ENCODE peak calls at places on chromosomes 5 and 9, in ten cellular contexts. One of them, this sample, is unnamed.

GRCh38 chr9:22100626-22101025 is 91.5 kb upstream of the CDKN2B start:
- DNase-seq in MM.1S: no peak
- DNase-seq in A549: no peak
- DNase-seq in body of pancreas: no peak
- DNase-seq in HCT116: peak
- DNase-seq in AG10803: no peak
- DNase-seq in brain microvascular endothelial cell: no peak
- DNase-seq in coronary artery: no peak
- DNase-seq in LNCaP clone FGC: no peak
- DNase-seq in GM12878: no peak
- DNase-seq in this sample: no peak

GRCh38 chr9:75539558-75539957 is 350.9 kb upstream of the PCSK5 start:
- DNase-seq in MM.1S: no peak
- DNase-seq in A549: no peak
- DNase-seq in body of pancreas: no peak
- DNase-seq in HCT116: no peak
- DNase-seq in AG10803: no peak
- DNase-seq in brain microvascular endothelial cell: no peak
- DNase-seq in coronary artery: no peak
- DNase-seq in LNCaP clone FGC: no peak
- DNase-seq in GM12878: no peak
- DNase-seq in this sample: peak

GRCh38 chr5:138849882-138850281 is 25.3 kb downstream of the LRRTM2 start:
- DNase-seq in MM.1S: no peak
- DNase-seq in A549: no peak
- DNase-seq in body of pancreas: no peak
- DNase-seq in HCT116: no peak
- DNase-seq in AG10803: no peak
- DNase-seq in brain microvascular endothelial cell: no peak
- DNase-seq in coronary artery: no peak
- DNase-seq in LNCaP clone FGC: no peak
- DNase-seq in GM12878: no peak
- DNase-seq in this sample: no peak

GRCh38 chr9:31730398-31730797 is 654.0 kb upstream of the ACO1 start:
- DNase-seq in MM.1S: no peak
- DNase-seq in A549: no peak
- DNase-seq in body of pancreas: no peak
- DNase-seq in HCT116: no peak
- DNase-seq in AG10803: no peak
- DNase-seq in brain microvascular endothelial cell: no peak
- DNase-seq in coronary artery: no peak
- DNase-seq in LNCaP clone FGC: no peak
- DNase-seq in GM12878: no peak
- DNase-seq in this sample: no peak

GRCh38 chr5:42691413-42691861 is 65.2 kb upstream of the CCDC152 start:
- DNase-seq in MM.1S: peak
- DNase-seq in A549: no peak
- DNase-seq in body of pancreas: no peak
- DNase-seq in HCT116: no peak
- DNase-seq in AG10803: peak
- DNase-seq in brain microvascular endothelial cell: peak
- DNase-seq in coronary artery: no peak
- DNase-seq in LNCaP clone FGC: peak
- DNase-seq in GM12878: no peak
- DNase-seq in this sample: no peak

GRCh38 chr5:63131618-63132285 is 553.1 kb downstream of the LRRC70 start:
- DNase-seq in MM.1S: no peak
- DNase-seq in A549: no peak
- DNase-seq in body of pancreas: no peak
- DNase-seq in HCT116: no peak
- DNase-seq in AG10803: peak
- DNase-seq in brain microvascular endothelial cell: peak
- DNase-seq in coronary artery: no peak
- DNase-seq in LNCaP clone FGC: no peak
- DNase-seq in GM12878: no peak
- DNase-seq in this sample: peak

GRCh38 chr5:79107020-79107796 is 4.4 kb upstream of the BHMT start:
- DNase-seq in MM.1S: no peak
- DNase-seq in A549: no peak
- DNase-seq in body of pancreas: peak
- DNase-seq in HCT116: no peak
- DNase-seq in AG10803: no peak
- DNase-seq in brain microvascular endothelial cell: no peak
- DNase-seq in coronary artery: no peak
- DNase-seq in LNCaP clone FGC: no peak
- DNase-seq in GM12878: no peak
- DNase-seq in this sample: no peak

GRCh38 chr9:126397056-126397455 is 70.4 kb downstream of the MVB12B start:
- DNase-seq in MM.1S: peak
- DNase-seq in A549: peak
- DNase-seq in body of pancreas: no peak
- DNase-seq in HCT116: no peak
- DNase-seq in AG10803: no peak
- DNase-seq in brain microvascular endothelial cell: no peak
- DNase-seq in coronary artery: no peak
- DNase-seq in LNCaP clone FGC: no peak
- DNase-seq in GM12878: peak
- DNase-seq in this sample: no peak

GRCh38 chr9:133982971-133983720 is 9.0 kb downstream of the VAV2 start:
- DNase-seq in MM.1S: no peak
- DNase-seq in A549: no peak
- DNase-seq in body of pancreas: no peak
- DNase-seq in HCT116: no peak
- DNase-seq in AG10803: no peak
- DNase-seq in brain microvascular endothelial cell: no peak
- DNase-seq in coronary artery: no peak
- DNase-seq in LNCaP clone FGC: no peak
- DNase-seq in GM12878: no peak
- DNase-seq in this sample: no peak

DNA sequence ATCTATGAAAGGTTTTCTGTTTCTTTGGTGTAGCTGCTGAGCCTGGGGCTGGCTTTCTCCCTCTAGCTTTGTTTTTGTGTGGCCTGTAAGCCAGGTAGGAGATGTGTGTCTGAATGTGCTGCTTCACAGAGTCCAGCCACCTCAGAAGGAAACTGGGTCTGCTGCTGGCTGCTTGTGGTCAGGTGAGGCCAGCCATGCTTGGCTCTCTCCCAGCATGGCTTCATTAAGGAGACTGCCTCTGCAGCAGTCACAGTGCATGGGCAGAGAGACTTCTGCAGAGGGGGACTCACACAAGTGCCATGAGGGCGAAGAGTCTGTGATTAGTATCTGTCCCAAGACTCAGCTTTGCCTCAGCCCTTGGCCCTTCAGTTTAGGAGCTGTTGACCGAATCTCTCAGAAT is 50.6 kb downstream of the MAN2A1 start:
- DNase-seq in MM.1S: peak
- DNase-seq in A549: no peak
- DNase-seq in body of pancreas: no peak
- DNase-seq in HCT116: no peak
- DNase-seq in AG10803: no peak
- DNase-seq in brain microvascular endothelial cell: peak
- DNase-seq in coronary artery: no peak
- DNase-seq in LNCaP clone FGC: no peak
- DNase-seq in GM12878: peak
- DNase-seq in this sample: peak
- H3K4me3 ChIP-seq in MM.1S: peak
- H3K4me3 ChIP-seq in A549: no peak
- H3K4me3 ChIP-seq in body of pancreas: no peak
- H3K4me3 ChIP-seq in HCT116: no peak
- H3K4me3 ChIP-seq in AG10803: no peak
- H3K4me3 ChIP-seq in brain microvascular endothelial cell: no peak
- H3K4me3 ChIP-seq in coronary artery: no peak
- H3K4me3 ChIP-seq in LNCaP clone FGC: no peak
- H3K4me3 ChIP-seq in GM12878: no peak
- H3K4me3 ChIP-seq in this sample: no peak

GRCh38 chr5:107873877-107874276 is 203.1 kb upstream of the EFNA5 start:
- DNase-seq in MM.1S: no peak
- DNase-seq in A549: no peak
- DNase-seq in body of pancreas: no peak
- DNase-seq in HCT116: no peak
- DNase-seq in AG10803: no peak
- DNase-seq in brain microvascular endothelial cell: no peak
- DNase-seq in coronary artery: no peak
- DNase-seq in LNCaP clone FGC: peak
- DNase-seq in GM12878: no peak
- DNase-seq in this sample: no peak
- TF ChIP-seq CTCF in MM.1S: no peak
- TF ChIP-seq CTCF in A549: no peak
- TF ChIP-seq CTCF in body of pancreas: no peak
- TF ChIP-seq CTCF in HCT116: no peak
- TF ChIP-seq CTCF in AG10803: no peak
- TF ChIP-seq CTCF in brain microvascular endothelial cell: no peak
- TF ChIP-seq CTCF in coronary artery: no peak
- TF ChIP-seq CTCF in LNCaP clone FGC: no peak
- TF ChIP-seq CTCF in GM12878: no peak
- TF ChIP-seq CTCF in this sample: no peak

DNA sequence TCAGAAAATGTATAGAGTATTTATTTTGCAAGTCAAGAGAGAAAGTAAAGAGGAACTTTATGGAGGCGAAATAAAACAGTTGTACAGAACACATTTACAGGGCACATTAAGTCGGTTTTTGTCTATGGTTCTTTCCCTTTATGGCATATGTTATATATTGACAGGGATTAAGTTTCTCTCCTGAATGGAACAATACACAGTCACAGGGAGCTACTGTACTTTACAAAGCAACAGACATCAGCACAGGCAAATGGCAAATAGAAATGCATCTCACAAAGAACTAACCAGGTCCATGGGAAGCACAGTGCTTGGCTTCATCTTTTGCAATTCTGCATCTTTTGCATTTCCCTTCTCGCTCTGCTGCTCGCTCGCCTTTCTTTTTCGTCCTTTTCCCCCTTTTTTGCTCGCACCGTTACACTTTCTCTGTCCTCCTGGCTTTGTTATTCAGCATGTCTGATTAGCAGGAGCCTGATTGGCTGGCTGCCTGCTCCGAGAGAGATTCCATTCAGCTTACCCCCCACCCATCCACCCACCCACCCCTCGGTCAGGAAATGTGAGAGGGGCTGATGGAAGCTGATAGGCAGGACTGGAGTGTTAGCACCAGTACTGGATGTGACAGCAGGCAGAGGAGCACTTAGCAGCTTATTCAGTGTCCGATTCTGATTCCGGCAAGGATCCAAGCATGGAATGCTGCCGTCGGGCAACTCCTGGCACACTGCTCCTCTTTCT is at the start of gene ADAMTSL1:
- DNase-seq in MM.1S: no peak
- DNase-seq in A549: no peak
- DNase-seq in body of pancreas: peak
- DNase-seq in HCT116: no peak
- DNase-seq in AG10803: peak
- DNase-seq in brain microvascular endothelial cell: peak
- DNase-seq in coronary artery: no peak
- DNase-seq in LNCaP clone FGC: no peak
- DNase-seq in GM12878: no peak
- DNase-seq in this sample: peak
- H3K4me3 ChIP-seq in MM.1S: no peak
- H3K4me3 ChIP-seq in A549: no peak
- H3K4me3 ChIP-seq in body of pancreas: no peak
- H3K4me3 ChIP-seq in HCT116: no peak
- H3K4me3 ChIP-seq in AG10803: peak
- H3K4me3 ChIP-seq in brain microvascular endothelial cell: peak
- H3K4me3 ChIP-seq in coronary artery: peak
- H3K4me3 ChIP-seq in LNCaP clone FGC: no peak
- H3K4me3 ChIP-seq in GM12878: no peak
- H3K4me3 ChIP-seq in this sample: peak

DNA sequence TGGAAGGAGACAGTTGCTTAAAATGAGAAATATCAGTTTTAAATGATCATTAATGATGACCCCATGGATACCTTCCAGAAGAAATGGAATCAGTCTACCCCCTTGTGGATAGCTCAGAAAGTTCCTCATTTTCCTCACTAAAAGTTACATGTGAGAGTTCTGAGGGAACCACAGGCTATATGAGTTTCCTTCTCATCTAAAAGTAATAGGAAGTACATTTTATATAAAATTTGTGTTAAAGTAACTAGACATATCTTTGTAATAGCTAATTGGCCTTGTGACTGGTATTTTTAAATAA is 104.9 kb upstream of the SLC25A48 start:
- DNase-seq in MM.1S: no peak
- DNase-seq in A549: no peak
- DNase-seq in body of pancreas: no peak
- DNase-seq in HCT116: no peak
- DNase-seq in AG10803: no peak
- DNase-seq in brain microvascular endothelial cell: no peak
- DNase-seq in coronary artery: no peak
- DNase-seq in LNCaP clone FGC: no peak
- DNase-seq in GM12878: no peak
- DNase-seq in this sample: no peak
- TF ChIP-seq CTCF in MM.1S: no peak
- TF ChIP-seq CTCF in A549: peak
- TF ChIP-seq CTCF in body of pancreas: no peak
- TF ChIP-seq CTCF in HCT116: peak
- TF ChIP-seq CTCF in AG10803: peak
- TF ChIP-seq CTCF in brain microvascular endothelial cell: no peak
- TF ChIP-seq CTCF in coronary artery: no peak
- TF ChIP-seq CTCF in LNCaP clone FGC: peak
- TF ChIP-seq CTCF in GM12878: no peak
- TF ChIP-seq CTCF in this sample: peak

GRCh38 chr9:93005876-93006275 is 52.6 kb upstream of the SUSD3 start:
- DNase-seq in MM.1S: no peak
- DNase-seq in A549: no peak
- DNase-seq in body of pancreas: no peak
- DNase-seq in HCT116: no peak
- DNase-seq in AG10803: no peak
- DNase-seq in brain microvascular endothelial cell: no peak
- DNase-seq in coronary artery: no peak
- DNase-seq in LNCaP clone FGC: no peak
- DNase-seq in GM12878: no peak
- DNase-seq in this sample: no peak

GRCh38 chr9:93001036-93001435 is 53.7 kb downstream of the FGD3 start:
- DNase-seq in MM.1S: no peak
- DNase-seq in A549: no peak
- DNase-seq in body of pancreas: no peak
- DNase-seq in HCT116: no peak
- DNase-seq in AG10803: no peak
- DNase-seq in brain microvascular endothelial cell: no peak
- DNase-seq in coronary artery: no peak
- DNase-seq in LNCaP clone FGC: no peak
- DNase-seq in GM12878: no peak
- DNase-seq in this sample: no peak

GRCh38 chr9:93002700-93003099 is 55.4 kb downstream of the FGD3 start:
- DNase-seq in MM.1S: no peak
- DNase-seq in A549: no peak
- DNase-seq in body of pancreas: no peak
- DNase-seq in HCT116: no peak
- DNase-seq in AG10803: no peak
- DNase-seq in brain microvascular endothelial cell: no peak
- DNase-seq in coronary artery: no peak
- DNase-seq in LNCaP clone FGC: no peak
- DNase-seq in GM12878: no peak
- DNase-seq in this sample: no peak

GRCh38 chr9:93004561-93004960 is 53.9 kb upstream of the SUSD3 start:
- DNase-seq in MM.1S: no peak
- DNase-seq in A549: no peak
- DNase-seq in body of pancreas: no peak
- DNase-seq in HCT116: no peak
- DNase-seq in AG10803: no peak
- DNase-seq in brain microvascular endothelial cell: no peak
- DNase-seq in coronary artery: no peak
- DNase-seq in LNCaP clone FGC: no peak
- DNase-seq in GM12878: no peak
- DNase-seq in this sample: no peak

GRCh38 chr9:93003552-93004407 is 54.7 kb upstream of the SUSD3 start:
- DNase-seq in MM.1S: peak
- DNase-seq in A549: peak
- DNase-seq in body of pancreas: peak
- DNase-seq in HCT116: peak
- DNase-seq in AG10803: peak
- DNase-seq in brain microvascular endothelial cell: peak
- DNase-seq in coronary artery: no peak
- DNase-seq in LNCaP clone FGC: peak
- DNase-seq in GM12878: peak
- DNase-seq in this sample: peak
- H3K4me3 ChIP-seq in MM.1S: no peak
- H3K4me3 ChIP-seq in A549: peak
- H3K4me3 ChIP-seq in body of pancreas: no peak
- H3K4me3 ChIP-seq in HCT116: peak
- H3K4me3 ChIP-seq in AG10803: no peak
- H3K4me3 ChIP-seq in brain microvascular endothelial cell: no peak
- H3K4me3 ChIP-seq in coronary artery: peak
- H3K4me3 ChIP-seq in LNCaP clone FGC: peak
- H3K4me3 ChIP-seq in GM12878: no peak
- H3K4me3 ChIP-seq in this sample: no peak

This sample was measured in astrocyte of the spinal cord.